ENCODE peak calls at places on chromosomes 6 and 20, in four cellular contexts. I is left kidney, A is right atrium auricular region, C is dorsolateral prefrontal cortex. K is an unnamed sample.
A peak's percentile ranks its signal among the peaks of the same experiment; 100 is the strongest.

GRCh38 chr6:168648240-168648639 is 207.3 kb downstream of the SMOC2 start:
- DNase-seq in I (peak; percentile 64), A (no peak), C (no peak), K (no peak)

GRCh38 chr6:45477785-45478184 is 100.1 kb upstream of the SUPT3H start:
- DNase-seq in I (no peak), A (no peak), C (no peak), K (no peak)

GRCh38 chr6:87483929-87484328 is 11.2 kb downstream of the SLC35A1 start:
- DNase-seq in I (peak; percentile 17), A (no peak), C (no peak), K (no peak)

GRCh38 chr6:134115715-134116074 is 63.3 kb upstream of the SLC2A12 start:
- DNase-seq in I (no peak), A (no peak), C (peak; percentile 60), K (no peak)

GRCh38 chr6:74551896-74552295 is 654.0 kb downstream of the COL12A1 start:
- DNase-seq in I (no peak), A (no peak), C (no peak), K (no peak)

GRCh38 chr6:133815313-133815712 is 73.6 kb upstream of the TCF21 start:
- DNase-seq in I (no peak), A (no peak), C (no peak), K (no peak)

GRCh38 chr6:109342564-109342963 is 39.7 kb downstream of the CD164 start:
- DNase-seq in I (no peak), A (no peak), C (no peak), K (no peak)

GRCh38 chr6:87572031-87572430 is 17.8 kb downstream of the RARS2 start:
- DNase-seq in I (no peak), A (no peak), C (no peak), K (no peak)

GRCh38 chr6:106702451-106703110 is 73.2 kb downstream of the QRSL1 start:
- DNase-seq in I (peak; percentile 79), A (no peak), C (no peak), K (no peak)

GRCh38 chr6:46024122-46024769 is 8.6 kb upstream of the CLIC5 start:
- DNase-seq in I (no peak), A (no peak), C (no peak), K (no peak)

GRCh38 chr20:64253443-64253842 is 2.1 kb upstream of the PCMTD2 start:
- DNase-seq in I (peak; percentile 43), A (peak; percentile 21), C (no peak), K (no peak)

GRCh38 chr20:17680836-17681740 is 954 bp downstream of the RRBP1 start:
- DNase-seq in I (peak; percentile 91), A (no peak), C (peak; percentile 68), K (peak; percentile 98)

GRCh38 chr6:157571269-157571668 is 190.3 kb downstream of the ZDHHC14 start:
- DNase-seq in I (no peak), A (no peak), C (no peak), K (no peak)

GRCh38 chr6:55953384-55953783 is 78.0 kb upstream of the BMP5 start:
- DNase-seq in I (peak; percentile 19), A (no peak), C (no peak), K (no peak)

GRCh38 chr20:14556206-14556605 is 218.8 kb upstream of the FLRT3 start:
- DNase-seq in I (no peak), A (no peak), C (no peak), K (no peak)

GRCh38 chr20:20220137-20220536 is 147.8 kb upstream of the INSM1 start:
- DNase-seq in I (no peak), A (no peak), C (no peak), K (no peak)

GRCh38 chr6:56891754-56892153 is 63.2 kb upstream of the BEND6 start:
- DNase-seq in I (no peak), A (no peak), C (no peak), K (no peak)

GRCh38 chr20:7650481-7650880 is 289.8 kb downstream of the HAO1 start:
- DNase-seq in I (peak; percentile 13), A (peak; percentile 58), C (no peak), K (no peak)

GRCh38 chr20:34982270-34983088 is 26.8 kb downstream of the MYH7B start:
- DNase-seq in I (no peak), A (no peak), C (no peak), K (peak; percentile 64)

GRCh38 chr6:53960311-53960710 is 150.9 kb upstream of the MLIP start:
- DNase-seq in I (no peak), A (no peak), C (no peak), K (no peak)

GRCh38 chr6:422423-423061 is 31.0 kb downstream of the IRF4 start:
- DNase-seq in I (peak; percentile 59), A (no peak), C (no peak), K (no peak)

GRCh38 chr6:124955108-124955851 is 7.0 kb upstream of the RNF217 start:
- DNase-seq in I (peak; percentile 47), A (no peak), C (no peak), K (no peak)

GRCh38 chr6:102553214-102553613 is 1159.7 kb downstream of the GRIK2 start:
- DNase-seq in I (no peak), A (no peak), C (no peak), K (no peak)

GRCh38 chr6:127952831-127953230 is 52.0 kb upstream of the THEMIS start:
- DNase-seq in I (no peak), A (no peak), C (no peak), K (no peak)

GRCh38 chr20:56091635-56092180 is 86.4 kb upstream of the CBLN4 start:
- DNase-seq in I (no peak), A (no peak), C (no peak), K (no peak)

GRCh38 chr6:144330588-144330987 is 45.5 kb downstream of the UTRN start:
- DNase-seq in I (peak; percentile 69), A (no peak), C (no peak), K (no peak)

GRCh38 chr6:105041880-105042279 is 85.0 kb downstream of the LIN28B start:
- DNase-seq in I (no peak), A (no peak), C (no peak), K (no peak)

GRCh38 chr20:5735845-5736530 is 14.2 kb upstream of the SHLD1 start:
- DNase-seq in I (peak; percentile 69), A (no peak), C (no peak), K (no peak)